ENCODE peak calls at places on chromosomes 3 and 15, in nine cellular contexts. C is kidney, L is foreskin fibroblast, I is A549, E is dorsolateral prefrontal cortex, P is IMR-90, F is lower leg skin, K is psoas muscle, G is cardiac muscle cell. W is an unnamed sample.

GRCh38 chr3:126936110-126936509 is 46.8 kb upstream of the PLXNA1 start:
- DNase-seq in C (no peak), L (no peak), I (no peak), E (no peak), P (no peak), F (no peak), K (no peak), G (no peak), W (no peak)

GRCh38 chr3:119329551-119329950 is 35.4 kb downstream of the ARHGAP31 start:
- DNase-seq in C (no peak), L (no peak), I (no peak), E (peak; percentile 61), P (peak; percentile 43), F (no peak), K (no peak), G (no peak), W (no peak)

GRCh38 chr3:62154457-62155148 is 218.7 kb downstream of the FEZF2 start:
- DNase-seq in C (no peak), L (no peak), I (no peak), E (no peak), P (no peak), F (no peak), K (no peak), G (no peak), W (no peak)

GRCh38 chr15:81297147-81297572 is 26.8 kb downstream of the STARD5 start:
- DNase-seq in C (no peak), L (no peak), I (no peak), E (no peak), P (peak; percentile 24), F (no peak), K (no peak), G (peak; percentile 64), W (peak; percentile 63)

GRCh38 chr3:49880581-49881328 is 11.0 kb upstream of the CAMKV start:
- DNase-seq in C (no peak), L (no peak), I (no peak), E (no peak), P (no peak), F (no peak), K (no peak), G (no peak), W (no peak)

GRCh38 chr3:114327665-114328064 is 33.8 kb downstream of the TIGIT start:
- DNase-seq in C (no peak), L (no peak), I (no peak), E (no peak), P (no peak), F (no peak), K (no peak), G (no peak), W (no peak)

GRCh38 chr3:134059680-134060560 is 30.2 kb upstream of the SLCO2A1 start:
- DNase-seq in C (no peak), L (no peak), I (no peak), E (peak; percentile 32), P (peak; percentile 19), F (no peak), K (no peak), G (no peak), W (no peak)

GRCh38 chr3:66397745-66398144 is 103.1 kb downstream of the LRIG1 start:
- DNase-seq in C (no peak), L (peak; percentile 58), I (no peak), E (no peak), P (peak; percentile 34), F (no peak), K (no peak), G (peak; percentile 51), W (peak; percentile 50)

GRCh38 chr15:93854088-93854487 is 377.3 kb upstream of the MCTP2 start:
- DNase-seq in C (no peak), L (no peak), I (no peak), E (no peak), P (no peak), F (no peak), K (no peak), G (no peak), W (no peak)

GRCh38 chr15:72784233-72784876 is 797 bp upstream of the ADPGK start:
- DNase-seq in C (no peak), L (peak; percentile 89), I (peak; percentile 86), E (no peak), P (peak; percentile 89), F (no peak), K (no peak), G (peak; percentile 93), W (peak; percentile 91)

GRCh38 chr15:45387379-45388007 is 9.1 kb upstream of the GATM start:
- DNase-seq in C (no peak), L (peak; percentile 10), I (no peak), E (no peak), P (no peak), F (no peak), K (no peak), G (no peak), W (no peak)

GRCh38 chr15:55687792-55688191 is 55.2 kb downstream of the PRTG start:
- DNase-seq in C (no peak), L (no peak), I (no peak), E (no peak), P (no peak), F (no peak), K (no peak), G (no peak), W (no peak)

GRCh38 chr3:108011616-108012015 is 79.2 kb downstream of the CD47 start:
- DNase-seq in C (no peak), L (no peak), I (no peak), E (no peak), P (no peak), F (no peak), K (no peak), G (no peak), W (no peak)

GRCh38 chr3:62493116-62493801 is 119.9 kb upstream of the FEZF2 start:
- DNase-seq in C (no peak), L (peak; percentile 7), I (no peak), E (no peak), P (no peak), F (no peak), K (no peak), G (no peak), W (peak; percentile 3)

GRCh38 chr3:12436514-12437222 is 47.6 kb upstream of the TSEN2 start:
- DNase-seq in C (no peak), L (peak; percentile 88), I (no peak), E (no peak), P (peak; percentile 52), F (no peak), K (no peak), G (peak; percentile 79), W (peak; percentile 39)
- H3K4me3 ChIP-seq in C (no peak overlapping the region), L (peak overlapping the region; percentile 9), I (no peak overlapping the region), E (no peak overlapping the region), P (no peak overlapping the region), F (no peak overlapping the region), K (no peak overlapping the region), G (no peak overlapping the region), W (peak overlapping the region; percentile 1)

GRCh38 chr3:98827221-98827620 is 64.1 kb downstream of the ST3GAL6 start:
- DNase-seq in C (no peak), L (no peak), I (no peak), E (no peak), P (no peak), F (no peak), K (no peak), G (no peak), W (peak; percentile 23)

GRCh38 chr3:98826126-98826525 is 63.0 kb downstream of the ST3GAL6 start:
- DNase-seq in C (no peak), L (no peak), I (no peak), E (no peak), P (no peak), F (no peak), K (no peak), G (no peak), W (no peak)

GRCh38 chr3:98821072-98821471 is 57.9 kb downstream of the ST3GAL6 start:
- DNase-seq in C (no peak), L (no peak), I (no peak), E (no peak), P (no peak), F (no peak), K (no peak), G (no peak), W (no peak)

GRCh38 chr3:98824256-98824655 is 61.1 kb downstream of the ST3GAL6 start:
- DNase-seq in C (no peak), L (no peak), I (no peak), E (no peak), P (no peak), F (no peak), K (no peak), G (peak; percentile 47), W (peak; percentile 12)

DNA sequence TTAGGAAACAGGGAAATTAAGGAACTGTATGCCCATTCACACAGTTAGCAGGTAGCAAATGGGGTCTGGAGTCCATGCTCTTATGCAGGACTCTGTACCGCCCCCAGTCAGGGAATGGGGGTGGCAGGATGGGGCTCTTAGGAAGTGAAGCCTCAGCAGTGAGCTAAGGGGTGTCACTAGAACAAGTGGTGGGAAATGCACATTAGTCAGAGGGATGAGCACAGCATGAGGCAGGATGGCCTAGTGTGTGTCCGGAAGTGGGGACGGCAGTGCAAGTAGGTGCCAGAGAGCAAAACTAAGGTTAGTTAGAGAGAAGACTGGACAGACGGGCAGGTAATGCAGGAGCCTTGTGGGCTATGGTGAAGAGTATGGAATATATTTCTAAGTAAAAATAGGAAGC is 60.7 kb downstream of the ST3GAL6 start:
- DNase-seq in C (no peak), L (no peak), I (no peak), E (no peak), P (peak; percentile 47), F (no peak), K (no peak), G (no peak), W (peak; percentile 69)
- H3K4me3 ChIP-seq in C (no peak overlapping the region), L (no peak overlapping the region), I (no peak overlapping the region), E (no peak overlapping the region), P (no peak overlapping the region), F (no peak overlapping the region), K (no peak overlapping the region), G (no peak overlapping the region), W (no peak overlapping the region)

DNA sequence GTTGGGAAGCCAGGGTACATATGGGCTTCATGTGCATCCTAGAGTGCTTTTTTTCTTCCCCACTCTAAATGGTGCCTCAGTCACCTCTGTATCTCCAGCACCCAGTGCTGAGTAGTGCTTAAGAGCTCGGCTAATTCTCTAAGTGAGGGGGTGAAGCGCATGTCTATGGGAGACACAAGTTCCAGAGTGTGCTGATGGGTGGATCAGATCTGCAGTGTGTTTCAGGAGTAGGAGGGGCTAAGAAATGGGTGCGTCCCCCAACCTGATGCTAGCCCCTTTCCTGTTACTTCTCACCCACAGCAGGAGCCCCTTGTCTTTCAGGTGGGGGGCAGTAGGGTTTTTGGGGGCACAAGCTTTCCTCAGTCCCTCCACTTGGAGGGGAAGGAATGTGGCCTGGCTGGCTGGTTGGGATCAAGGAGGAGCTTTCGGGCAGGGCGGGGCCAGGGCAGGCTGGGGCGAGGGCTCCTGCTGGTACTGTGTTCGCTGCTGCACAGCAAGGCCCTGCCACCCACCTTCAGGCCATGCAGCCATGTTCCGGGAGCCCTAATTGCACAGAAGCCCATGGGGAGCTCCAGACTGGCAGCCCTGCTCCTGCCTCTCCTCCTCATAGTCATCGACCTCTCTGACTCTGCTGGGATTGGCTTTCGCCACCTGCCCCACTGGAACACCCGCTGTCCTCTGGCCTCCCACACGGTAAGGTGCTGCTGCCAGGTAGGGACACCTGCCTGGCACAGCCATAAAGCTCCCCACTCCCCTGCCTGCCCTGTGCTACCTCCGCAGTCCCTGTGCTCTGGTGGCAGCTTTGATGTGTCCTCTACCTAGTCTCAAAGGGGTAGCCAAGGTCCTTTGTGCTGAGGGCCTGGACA is at the start of gene IL17RE:
- DNase-seq in C (peak; percentile 81), L (peak; percentile 53), I (no peak), E (no peak), P (no peak), F (peak; percentile 63), K (no peak), G (no peak), W (no peak)
- H3K4me3 ChIP-seq in C (peak within 1 kb of the TSS; percentile 64), L (peak within 1 kb of the TSS; percentile 46), I (no peak within 1 kb of the TSS), E (no peak within 1 kb of the TSS), P (no peak within 1 kb of the TSS), F (peak within 1 kb of the TSS; percentile 15), K (peak within 1 kb of the TSS; percentile 38), G (no peak within 1 kb of the TSS), W (peak within 1 kb of the TSS; percentile 22)

GRCh38 chr3:88141458-88142083 is 8.2 kb upstream of the C3orf38 start:
- DNase-seq in C (no peak), L (peak; percentile 76), I (no peak), E (no peak), P (peak; percentile 77), F (no peak), K (no peak), G (peak; percentile 41), W (peak; percentile 69)
- H3K4me3 ChIP-seq in C (no peak overlapping the region), L (no peak overlapping the region), I (no peak overlapping the region), E (no peak overlapping the region), P (no peak overlapping the region), F (no peak overlapping the region), K (no peak overlapping the region), G (no peak overlapping the region), W (no peak overlapping the region)